ENCODE peak calls at places on chromosome 16, in five cellular contexts. One of them, this sample, is unnamed.
A peak's percentile ranks its signal among the peaks of the same experiment; 100 is the strongest.

GRCh38 chr16:67917852-67918236 is 13.8 kb downstream of the CTRL start:
- DNase-seq in spleen: no peak
- DNase-seq in MM.1S: no peak
- DNase-seq in astrocyte of the spinal cord: peak; percentile 74
- DNase-seq in pulmonary artery endothelial cell: no peak
- DNase-seq in this sample: no peak

GRCh38 chr16:75818491-75818890 is 92.2 kb upstream of the CPHXL start:
- DNase-seq in pulmonary artery endothelial cell: no peak
- DNase-seq in astrocyte of the spinal cord: no peak
- DNase-seq in MM.1S: no peak
- DNase-seq in spleen: no peak
- DNase-seq in this sample: no peak

GRCh38 chr16:48617711-48618148 is 7.8 kb upstream of the N4BP1 start:
- DNase-seq in MM.1S: no peak
- DNase-seq in spleen: no peak
- DNase-seq in astrocyte of the spinal cord: peak; percentile 49
- DNase-seq in pulmonary artery endothelial cell: no peak
- DNase-seq in this sample: no peak

GRCh38 chr16:83136924-83137323 is 510.2 kb downstream of the CDH13 start:
- DNase-seq in astrocyte of the spinal cord: no peak
- DNase-seq in MM.1S: no peak
- DNase-seq in pulmonary artery endothelial cell: no peak
- DNase-seq in spleen: no peak
- DNase-seq in this sample: no peak

GRCh38 chr16:49958474-49958873 is 66.6 kb upstream of the CNEP1R1 start:
- DNase-seq in astrocyte of the spinal cord: no peak
- DNase-seq in pulmonary artery endothelial cell: no peak
- DNase-seq in MM.1S: no peak
- DNase-seq in spleen: no peak
- DNase-seq in this sample: no peak

GRCh38 chr16:57577691-57578224 is 35.3 kb downstream of the ADGRG5 start:
- DNase-seq in pulmonary artery endothelial cell: no peak
- DNase-seq in MM.1S: no peak
- DNase-seq in spleen: peak; percentile 87
- DNase-seq in astrocyte of the spinal cord: no peak
- DNase-seq in this sample: no peak

GRCh38 chr16:71867934-71868333 is 16.0 kb downstream of the ZNF821 start:
- DNase-seq in pulmonary artery endothelial cell: no peak
- DNase-seq in astrocyte of the spinal cord: no peak
- DNase-seq in MM.1S: no peak
- DNase-seq in spleen: no peak
- DNase-seq in this sample: no peak

GRCh38 chr16:65083181-65083845 is 38.5 kb downstream of the CDH11 start:
- DNase-seq in pulmonary artery endothelial cell: no peak
- DNase-seq in astrocyte of the spinal cord: no peak
- DNase-seq in spleen: no peak
- DNase-seq in MM.1S: no peak
- DNase-seq in this sample: no peak

GRCh38 chr16:27088216-27088615 is 21.5 kb downstream of the C16orf82 start:
- DNase-seq in pulmonary artery endothelial cell: no peak
- DNase-seq in spleen: peak; percentile 25
- DNase-seq in MM.1S: no peak
- DNase-seq in astrocyte of the spinal cord: no peak
- DNase-seq in this sample: no peak

GRCh38 chr16:67329901-67330300 is 3.3 kb downstream of the LRRC36 start:
- DNase-seq in MM.1S: no peak
- DNase-seq in spleen: no peak
- DNase-seq in astrocyte of the spinal cord: no peak
- DNase-seq in pulmonary artery endothelial cell: no peak
- DNase-seq in this sample: no peak

GRCh38 chr16:17565605-17566004 is 94.8 kb upstream of the XYLT1 start:
- DNase-seq in astrocyte of the spinal cord: no peak
- DNase-seq in MM.1S: no peak
- DNase-seq in spleen: no peak
- DNase-seq in pulmonary artery endothelial cell: no peak
- DNase-seq in this sample: no peak

GRCh38 chr16:9447195-9447551 is 355.7 kb downstream of the HAPSTR1 start:
- DNase-seq in spleen: no peak
- DNase-seq in astrocyte of the spinal cord: no peak
- DNase-seq in MM.1S: no peak
- DNase-seq in pulmonary artery endothelial cell: no peak
- DNase-seq in this sample: no peak

GRCh38 chr16:65875362-65876199 is 490.9 kb upstream of the CDH5 start:
- DNase-seq in pulmonary artery endothelial cell: no peak
- DNase-seq in astrocyte of the spinal cord: no peak
- DNase-seq in MM.1S: no peak
- DNase-seq in spleen: no peak
- DNase-seq in this sample: no peak

GRCh38 chr16:85444879-85445778 is 168.0 kb upstream of the GSE1 start:
- DNase-seq in MM.1S: peak; percentile 10
- DNase-seq in pulmonary artery endothelial cell: no peak
- DNase-seq in astrocyte of the spinal cord: no peak
- DNase-seq in spleen: no peak
- DNase-seq in this sample: no peak

GRCh38 chr16:49749816-49750215 is 106.1 kb downstream of the ZNF423 start:
- DNase-seq in spleen: no peak
- DNase-seq in pulmonary artery endothelial cell: no peak
- DNase-seq in MM.1S: no peak
- DNase-seq in astrocyte of the spinal cord: no peak
- DNase-seq in this sample: no peak

GRCh38 chr16:71250461-71251232 is 20.1 kb upstream of the HYDIN start:
- DNase-seq in spleen: no peak
- DNase-seq in MM.1S: no peak
- DNase-seq in astrocyte of the spinal cord: no peak
- DNase-seq in pulmonary artery endothelial cell: no peak
- DNase-seq in this sample: no peak

GRCh38 chr16:81876273-81876900 is 97.3 kb downstream of the PLCG2 start:
- DNase-seq in pulmonary artery endothelial cell: no peak
- DNase-seq in spleen: no peak
- DNase-seq in astrocyte of the spinal cord: no peak
- DNase-seq in MM.1S: no peak
- DNase-seq in this sample: no peak

GRCh38 chr16:73129455-73129854 is 81.5 kb upstream of the ZFHX3 start:
- DNase-seq in MM.1S: no peak
- DNase-seq in pulmonary artery endothelial cell: no peak
- DNase-seq in astrocyte of the spinal cord: no peak
- DNase-seq in spleen: no peak
- DNase-seq in this sample: no peak

GRCh38 chr16:68179855-68180254 is 56.1 kb downstream of the ESRP2 start:
- DNase-seq in spleen: no peak
- DNase-seq in pulmonary artery endothelial cell: no peak
- DNase-seq in astrocyte of the spinal cord: no peak
- DNase-seq in MM.1S: no peak
- DNase-seq in this sample: no peak

GRCh38 chr16:70342016-70342415 is 4.7 kb upstream of the DDX19A start:
- DNase-seq in pulmonary artery endothelial cell: no peak
- DNase-seq in MM.1S: no peak
- DNase-seq in astrocyte of the spinal cord: no peak
- DNase-seq in spleen: no peak
- DNase-seq in this sample: no peak

GRCh38 chr16:56889206-56889605 is 24.2 kb downstream of the SLC12A3 start:
- DNase-seq in spleen: no peak
- DNase-seq in MM.1S: no peak
- DNase-seq in astrocyte of the spinal cord: no peak
- DNase-seq in pulmonary artery endothelial cell: no peak
- DNase-seq in this sample: no peak

GRCh38 chr16:69906838-69907301 is 44.3 kb upstream of the CLEC18A start:
- DNase-seq in astrocyte of the spinal cord: peak; percentile 79
- DNase-seq in spleen: no peak
- DNase-seq in MM.1S: no peak
- DNase-seq in pulmonary artery endothelial cell: no peak
- DNase-seq in this sample: no peak

GRCh38 chr16:75593308-75593707 is 27.1 kb downstream of the GABARAPL2 start:
- DNase-seq in pulmonary artery endothelial cell: no peak
- DNase-seq in astrocyte of the spinal cord: no peak
- DNase-seq in MM.1S: no peak
- DNase-seq in spleen: no peak
- DNase-seq in this sample: no peak

This sample was measured in COLO829.